ENCODE peak calls at places on chromosomes 12 and 14, in seven cellular contexts. One of them, this sample, is unnamed. For H3K4me1 and H3K36me3, the result is how much of the 10 kb centered on the place peaks cover.

GRCh38 chr12:80445083-80445482 is 1.0 kb downstream of the PTPRQ start:
- DNase-seq in endothelial cell of umbilical vein: no peak
- DNase-seq in IMR-90: peak
- DNase-seq in Karpas-422: no peak
- DNase-seq in psoas muscle: no peak
- DNase-seq in CD8-positive, alpha-beta memory T cell: no peak
- DNase-seq in DND-41: no peak
- DNase-seq in this sample: no peak

GRCh38 chr12:42961395-42961794 is 371.8 kb upstream of the PRICKLE1 start:
- DNase-seq in endothelial cell of umbilical vein: peak
- DNase-seq in IMR-90: peak
- DNase-seq in Karpas-422: no peak
- DNase-seq in psoas muscle: no peak
- DNase-seq in CD8-positive, alpha-beta memory T cell: no peak
- DNase-seq in DND-41: no peak
- DNase-seq in this sample: no peak

GRCh38 chr12:114888458-114888857 is 204.5 kb upstream of the TBX3 start:
- DNase-seq in endothelial cell of umbilical vein: no peak
- DNase-seq in IMR-90: peak
- DNase-seq in Karpas-422: no peak
- DNase-seq in psoas muscle: no peak
- DNase-seq in CD8-positive, alpha-beta memory T cell: no peak
- DNase-seq in DND-41: no peak
- DNase-seq in this sample: no peak

GRCh38 chr12:7374423-7375144 is 69.4 kb downstream of the CD163L1 start:
- DNase-seq in endothelial cell of umbilical vein: peak
- DNase-seq in IMR-90: peak
- DNase-seq in Karpas-422: peak
- DNase-seq in psoas muscle: no peak
- DNase-seq in CD8-positive, alpha-beta memory T cell: no peak
- DNase-seq in DND-41: peak
- DNase-seq in this sample: no peak

GRCh38 chr12:95202691-95203476 is 14.4 kb downstream of the FGD6 start:
- DNase-seq in endothelial cell of umbilical vein: peak
- DNase-seq in IMR-90: no peak
- DNase-seq in Karpas-422: no peak
- DNase-seq in psoas muscle: no peak
- DNase-seq in CD8-positive, alpha-beta memory T cell: no peak
- DNase-seq in DND-41: no peak
- DNase-seq in this sample: no peak

GRCh38 chr14:73753043-73753886 is 39.1 kb upstream of the PNMA1 start:
- DNase-seq in endothelial cell of umbilical vein: peak
- DNase-seq in IMR-90: no peak
- DNase-seq in Karpas-422: no peak
- DNase-seq in psoas muscle: no peak
- DNase-seq in CD8-positive, alpha-beta memory T cell: peak
- DNase-seq in DND-41: peak
- DNase-seq in this sample: no peak

GRCh38 chr14:54650331-54651017 is 83.5 kb downstream of the SAMD4A start:
- DNase-seq in endothelial cell of umbilical vein: peak
- DNase-seq in IMR-90: peak
- DNase-seq in Karpas-422: no peak
- DNase-seq in psoas muscle: no peak
- DNase-seq in CD8-positive, alpha-beta memory T cell: no peak
- DNase-seq in DND-41: no peak
- DNase-seq in this sample: no peak

GRCh38 chr14:46198676-46199075 is 452.9 kb downstream of the RPL10L start:
- DNase-seq in endothelial cell of umbilical vein: no peak
- DNase-seq in IMR-90: no peak
- DNase-seq in Karpas-422: no peak
- DNase-seq in psoas muscle: no peak
- DNase-seq in CD8-positive, alpha-beta memory T cell: no peak
- DNase-seq in DND-41: no peak
- DNase-seq in this sample: no peak

GRCh38 chr14:104931771-104932675 is 7.3 kb downstream of the PLD4 start:
- DNase-seq in endothelial cell of umbilical vein: no peak
- DNase-seq in IMR-90: no peak
- DNase-seq in Karpas-422: no peak
- DNase-seq in psoas muscle: no peak
- DNase-seq in CD8-positive, alpha-beta memory T cell: no peak
- DNase-seq in DND-41: no peak
- DNase-seq in this sample: no peak

GRCh38 chr12:25828188-25828587 is 130.3 kb upstream of the RASSF8 start:
- DNase-seq in endothelial cell of umbilical vein: no peak
- DNase-seq in IMR-90: no peak
- DNase-seq in Karpas-422: no peak
- DNase-seq in psoas muscle: no peak
- DNase-seq in CD8-positive, alpha-beta memory T cell: no peak
- DNase-seq in DND-41: no peak
- DNase-seq in this sample: no peak

GRCh38 chr14:53630336-53630735 is 326.3 kb downstream of the BMP4 start:
- DNase-seq in endothelial cell of umbilical vein: peak
- DNase-seq in IMR-90: no peak
- DNase-seq in Karpas-422: no peak
- DNase-seq in psoas muscle: no peak
- DNase-seq in CD8-positive, alpha-beta memory T cell: no peak
- DNase-seq in DND-41: no peak
- DNase-seq in this sample: no peak

GRCh38 chr12:5884846-5885245 is 60.2 kb downstream of the ANO2 start:
- DNase-seq in endothelial cell of umbilical vein: no peak
- DNase-seq in IMR-90: no peak
- DNase-seq in Karpas-422: no peak
- DNase-seq in psoas muscle: no peak
- DNase-seq in CD8-positive, alpha-beta memory T cell: no peak
- DNase-seq in DND-41: no peak
- DNase-seq in this sample: no peak

GRCh38 chr12:112564160-112564559 is 145.4 kb downstream of the PTPN11 start:
- DNase-seq in endothelial cell of umbilical vein: no peak
- DNase-seq in IMR-90: no peak
- DNase-seq in Karpas-422: no peak
- DNase-seq in psoas muscle: no peak
- DNase-seq in CD8-positive, alpha-beta memory T cell: no peak
- DNase-seq in DND-41: no peak
- DNase-seq in this sample: no peak
- H3K4me1 ChIP-seq in endothelial cell of umbilical vein: under half
- H3K4me1 ChIP-seq in IMR-90: under half
- H3K4me1 ChIP-seq in Karpas-422: under half
- H3K4me1 ChIP-seq in psoas muscle: under half
- H3K4me1 ChIP-seq in CD8-positive, alpha-beta memory T cell: under half
- H3K4me1 ChIP-seq in DND-41: under half
- H3K4me1 ChIP-seq in this sample: under half

GRCh38 chr12:47556631-47557030 is 149.2 kb downstream of the RPAP3 start:
- DNase-seq in endothelial cell of umbilical vein: no peak
- DNase-seq in IMR-90: no peak
- DNase-seq in Karpas-422: no peak
- DNase-seq in psoas muscle: no peak
- DNase-seq in CD8-positive, alpha-beta memory T cell: no peak
- DNase-seq in DND-41: no peak
- DNase-seq in this sample: no peak

GRCh38 chr12:47560408-47560807 is 145.4 kb downstream of the RPAP3 start:
- DNase-seq in endothelial cell of umbilical vein: no peak
- DNase-seq in IMR-90: no peak
- DNase-seq in Karpas-422: no peak
- DNase-seq in psoas muscle: no peak
- DNase-seq in CD8-positive, alpha-beta memory T cell: no peak
- DNase-seq in DND-41: no peak
- DNase-seq in this sample: no peak

GRCh38 chr12:47556219-47556618 is 149.6 kb downstream of the RPAP3 start:
- DNase-seq in endothelial cell of umbilical vein: no peak
- DNase-seq in IMR-90: no peak
- DNase-seq in Karpas-422: no peak
- DNase-seq in psoas muscle: no peak
- DNase-seq in CD8-positive, alpha-beta memory T cell: no peak
- DNase-seq in DND-41: no peak
- DNase-seq in this sample: no peak

GRCh38 chr12:47558625-47559345 is 147.0 kb downstream of the RPAP3 start:
- DNase-seq in endothelial cell of umbilical vein: no peak
- DNase-seq in IMR-90: no peak
- DNase-seq in Karpas-422: no peak
- DNase-seq in psoas muscle: no peak
- DNase-seq in CD8-positive, alpha-beta memory T cell: no peak
- DNase-seq in DND-41: no peak
- DNase-seq in this sample: no peak

DNA sequence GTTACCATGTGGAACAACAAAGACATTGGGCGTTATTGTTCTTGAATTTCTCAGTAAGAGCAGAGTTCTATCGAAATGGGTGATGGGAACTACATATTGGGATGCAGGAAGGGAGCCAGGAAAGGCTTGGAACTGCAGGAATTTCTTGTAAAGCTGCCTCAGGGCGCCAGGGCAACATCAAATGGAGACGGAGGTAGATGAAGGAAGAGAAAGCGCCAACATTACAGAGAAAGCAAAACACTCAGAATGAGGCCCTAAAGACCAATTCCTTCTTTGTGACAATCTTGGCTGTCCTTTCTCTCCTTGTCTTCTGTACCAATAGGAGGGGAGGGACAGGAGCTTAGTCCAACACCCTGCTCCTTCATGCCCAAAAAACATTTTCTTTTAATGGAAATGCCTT is 148.4 kb downstream of the RPAP3 start:
- DNase-seq in endothelial cell of umbilical vein: no peak
- DNase-seq in IMR-90: no peak
- DNase-seq in Karpas-422: no peak
- DNase-seq in psoas muscle: no peak
- DNase-seq in CD8-positive, alpha-beta memory T cell: no peak
- DNase-seq in DND-41: no peak
- DNase-seq in this sample: no peak
- H3K36me3 ChIP-seq in endothelial cell of umbilical vein: under half
- H3K36me3 ChIP-seq in IMR-90: under half
- H3K36me3 ChIP-seq in Karpas-422: under half
- H3K36me3 ChIP-seq in psoas muscle: under half
- H3K36me3 ChIP-seq in CD8-positive, alpha-beta memory T cell: under half
- H3K36me3 ChIP-seq in DND-41: under half
- H3K36me3 ChIP-seq in this sample: under half

GRCh38 chr12:11805043-11805442 is 155.6 kb downstream of the ETV6 start:
- DNase-seq in endothelial cell of umbilical vein: no peak
- DNase-seq in IMR-90: no peak
- DNase-seq in Karpas-422: peak
- DNase-seq in psoas muscle: no peak
- DNase-seq in CD8-positive, alpha-beta memory T cell: no peak
- DNase-seq in DND-41: no peak
- DNase-seq in this sample: no peak
- H3K4me1 ChIP-seq in endothelial cell of umbilical vein: under half
- H3K4me1 ChIP-seq in IMR-90: under half
- H3K4me1 ChIP-seq in Karpas-422: under half
- H3K4me1 ChIP-seq in psoas muscle: under half
- H3K4me1 ChIP-seq in CD8-positive, alpha-beta memory T cell: under half
- H3K4me1 ChIP-seq in DND-41: half or more
- H3K4me1 ChIP-seq in this sample: under half

GRCh38 chr14:79111963-79112362 is 941.8 kb downstream of the NRXN3 start:
- DNase-seq in endothelial cell of umbilical vein: no peak
- DNase-seq in IMR-90: peak
- DNase-seq in Karpas-422: no peak
- DNase-seq in psoas muscle: no peak
- DNase-seq in CD8-positive, alpha-beta memory T cell: no peak
- DNase-seq in DND-41: no peak
- DNase-seq in this sample: no peak
- H3K36me3 ChIP-seq in endothelial cell of umbilical vein: under half
- H3K36me3 ChIP-seq in IMR-90: under half
- H3K36me3 ChIP-seq in Karpas-422: under half
- H3K36me3 ChIP-seq in psoas muscle: under half
- H3K36me3 ChIP-seq in CD8-positive, alpha-beta memory T cell: under half
- H3K36me3 ChIP-seq in DND-41: under half
- H3K36me3 ChIP-seq in this sample: under half

DNA sequence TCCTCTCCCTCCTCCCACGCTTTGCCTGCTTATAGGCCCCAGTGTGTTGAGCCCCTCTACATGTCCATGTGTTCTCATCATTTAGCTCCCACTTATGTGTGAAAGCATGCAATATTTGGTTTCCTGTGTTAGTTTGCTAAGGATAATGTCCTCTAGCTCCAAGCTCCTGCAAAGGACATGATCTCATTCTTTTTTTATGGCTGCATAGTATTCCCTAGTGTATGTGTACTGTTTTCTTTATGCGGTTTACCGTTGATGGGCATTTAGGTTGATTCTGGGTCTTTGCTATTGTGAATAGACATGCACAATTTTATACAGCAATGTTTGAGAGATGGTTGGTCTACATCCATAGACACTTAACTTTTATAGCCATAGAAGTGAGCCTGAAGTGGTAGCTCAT is 5.1 kb downstream of the RESF1 start:
- DNase-seq in endothelial cell of umbilical vein: no peak
- DNase-seq in IMR-90: no peak
- DNase-seq in Karpas-422: no peak
- DNase-seq in psoas muscle: no peak
- DNase-seq in CD8-positive, alpha-beta memory T cell: no peak
- DNase-seq in DND-41: no peak
- DNase-seq in this sample: no peak
- H3K4me1 ChIP-seq in endothelial cell of umbilical vein: under half
- H3K4me1 ChIP-seq in IMR-90: under half
- H3K4me1 ChIP-seq in Karpas-422: under half
- H3K4me1 ChIP-seq in psoas muscle: under half
- H3K4me1 ChIP-seq in CD8-positive, alpha-beta memory T cell: half or more
- H3K4me1 ChIP-seq in DND-41: half or more
- H3K4me1 ChIP-seq in this sample: half or more

DNA sequence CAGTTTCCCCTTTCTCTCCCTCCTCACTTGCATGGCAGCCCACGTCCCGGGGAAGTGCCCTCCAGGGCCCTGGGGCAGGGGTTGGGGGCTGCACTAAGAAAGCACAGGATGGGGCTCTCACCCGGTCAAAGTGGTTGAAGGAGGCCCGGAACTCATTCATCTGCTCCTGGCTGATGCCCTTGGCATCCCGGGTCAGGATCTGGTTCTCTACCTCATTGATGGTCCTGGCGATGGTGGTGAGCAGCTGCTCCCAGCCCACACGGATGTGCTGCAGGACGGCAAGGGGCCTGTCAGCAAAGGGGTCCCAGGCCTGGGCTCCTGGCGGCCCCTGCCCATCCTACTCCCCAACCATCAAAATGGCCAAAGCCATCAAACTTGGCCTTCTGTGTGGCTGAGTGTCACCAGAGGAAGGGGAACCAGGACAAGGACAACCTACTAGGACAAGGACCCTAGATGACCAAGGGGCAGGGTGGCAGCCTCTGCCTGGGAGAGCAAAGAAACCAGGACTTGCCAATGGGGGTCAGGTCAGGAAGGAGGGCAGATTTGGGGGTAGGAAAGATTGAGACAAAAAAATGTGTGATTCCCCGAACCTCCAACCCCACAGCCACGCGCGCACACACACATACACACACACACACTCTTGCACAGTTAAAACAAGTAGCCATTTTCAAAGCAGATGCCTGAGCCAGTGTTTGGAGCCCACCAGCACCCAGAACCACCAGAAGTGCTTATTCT is 87.1 kb upstream of the ZFP36L1 start:
- DNase-seq in endothelial cell of umbilical vein: no peak
- DNase-seq in IMR-90: no peak
- DNase-seq in Karpas-422: no peak
- DNase-seq in psoas muscle: no peak
- DNase-seq in CD8-positive, alpha-beta memory T cell: no peak
- DNase-seq in DND-41: no peak
- DNase-seq in this sample: no peak
- H3K36me3 ChIP-seq in endothelial cell of umbilical vein: half or more
- H3K36me3 ChIP-seq in IMR-90: half or more
- H3K36me3 ChIP-seq in Karpas-422: under half
- H3K36me3 ChIP-seq in psoas muscle: under half
- H3K36me3 ChIP-seq in CD8-positive, alpha-beta memory T cell: under half
- H3K36me3 ChIP-seq in DND-41: half or more
- H3K36me3 ChIP-seq in this sample: half or more

DNA sequence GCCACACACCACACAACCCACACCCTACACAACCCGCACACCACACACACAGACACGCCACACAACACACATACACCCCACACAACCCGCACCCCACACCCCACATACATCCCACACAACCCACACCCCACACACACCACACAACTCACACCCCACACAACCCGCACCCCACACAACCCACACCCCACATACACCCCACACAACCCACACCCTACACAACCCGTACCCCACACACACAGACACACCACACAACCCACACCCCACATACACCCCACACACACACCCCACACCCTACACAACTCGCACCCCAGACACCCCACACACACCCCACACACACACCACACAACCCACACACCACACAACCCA is 78.5 kb downstream of the NOC4L start:
- DNase-seq in endothelial cell of umbilical vein: no peak
- DNase-seq in IMR-90: no peak
- DNase-seq in Karpas-422: no peak
- DNase-seq in psoas muscle: no peak
- DNase-seq in CD8-positive, alpha-beta memory T cell: no peak
- DNase-seq in DND-41: no peak
- DNase-seq in this sample: no peak
- H3K4me1 ChIP-seq in endothelial cell of umbilical vein: under half
- H3K4me1 ChIP-seq in IMR-90: under half
- H3K4me1 ChIP-seq in Karpas-422: under half
- H3K4me1 ChIP-seq in psoas muscle: under half
- H3K4me1 ChIP-seq in CD8-positive, alpha-beta memory T cell: under half
- H3K4me1 ChIP-seq in DND-41: under half
- H3K4me1 ChIP-seq in this sample: under half

This sample was measured in CD8-positive, alpha-beta T cell.